ENCODE peak calls at places on chromosomes 5 and 9, in nine cellular contexts. L is GM20000; S is CD4-positive, alpha-beta T cell; O is GM10248; A is choroid plexus epithelial cell; E is heart right ventricle; P is tibial artery; Y is H1; W is fibroblast of the aortic adventitia. C is an unnamed sample.

GRCh38 chr9:33452828-33453271 is 5.5 kb upstream of the AQP3 start:
- DNase-seq in S (peak; percentile 32), O (peak; percentile 68), P (no peak), L (peak; percentile 71), Y (peak; percentile 88), E (no peak), A (peak; percentile 91), W (peak; percentile 79), C (peak; percentile 68)

GRCh38 chr5:163306421-163306820 is 131.0 kb upstream of the CCNG1 start:
- DNase-seq in W (peak; percentile 42), L (no peak), O (no peak), A (peak; percentile 12), Y (no peak), E (no peak), S (no peak), P (no peak), C (no peak)

GRCh38 chr5:133467325-133467700 is 145.0 kb downstream of the FSTL4 start:
- DNase-seq in E (no peak), A (no peak), W (no peak), O (no peak), Y (no peak), L (no peak), S (peak; percentile 11), P (no peak), C (no peak)

GRCh38 chr5:146560205-146560812 is 44.3 kb upstream of the GPR151 start:
- DNase-seq in E (no peak), O (no peak), A (peak; percentile 4), S (no peak), W (peak; percentile 25), L (no peak), Y (no peak), P (no peak), C (no peak)

GRCh38 chr5:64615895-64616294 is 74.4 kb upstream of the SHISAL2B start:
- DNase-seq in E (no peak), L (no peak), Y (no peak), S (no peak), W (no peak), O (no peak), P (no peak), A (no peak), C (no peak)

GRCh38 chr9:7237473-7238243 is 479.9 kb downstream of the KDM4C start:
- DNase-seq in L (no peak), Y (no peak), S (no peak), W (peak; percentile 69), P (no peak), E (no peak), A (peak; percentile 4), O (no peak), C (no peak)

GRCh38 chr9:112719292-112719691 is 1.4 kb upstream of the INIP start:
- DNase-seq in A (peak; percentile 48), E (no peak), Y (no peak), S (no peak), O (peak; percentile 38), W (peak; percentile 76), L (peak; percentile 28), P (no peak), C (no peak)

GRCh38 chr5:151900876-151901275 is 23.8 kb downstream of the GLRA1 start:
- DNase-seq in O (no peak), W (no peak), P (no peak), L (no peak), S (no peak), E (no peak), Y (no peak), A (no peak), C (no peak)

GRCh38 chr9:99962685-99963261 is 56.3 kb downstream of the STX17 start:
- DNase-seq in P (no peak), O (no peak), Y (no peak), W (no peak), L (no peak), E (no peak), A (peak; percentile 12), S (no peak), C (no peak)

GRCh38 chr9:101582593-101582992 is 12.2 kb downstream of the PPP3R2 start:
- DNase-seq in O (no peak), L (no peak), A (peak; percentile 64), P (no peak), E (no peak), W (peak; percentile 17), Y (no peak), S (no peak), C (no peak)

GRCh38 chr9:93132287-93132927 is 1.6 kb downstream of the NINJ1 start:
- DNase-seq in O (no peak), A (peak; percentile 51), Y (no peak), S (no peak), W (peak; percentile 68), E (peak; percentile 74), P (peak; percentile 77), L (no peak), C (no peak)

GRCh38 chr5:67010684-67011409 is 185.8 kb downstream of the CD180 start:
- DNase-seq in L (no peak), W (peak; percentile 62), A (no peak), Y (no peak), O (no peak), E (no peak), P (no peak), S (no peak), C (no peak)

GRCh38 chr9:74942801-74943200 is 9.9 kb downstream of the C9orf40 start:
- DNase-seq in E (no peak), S (no peak), W (no peak), Y (no peak), P (no peak), A (peak; percentile 43), O (no peak), L (no peak), C (no peak)

GRCh38 chr9:19161257-19162025 is 34.1 kb upstream of the PLIN2 start:
- DNase-seq in S (peak; percentile 16), P (peak; percentile 76), A (peak; percentile 99), O (peak; percentile 35), L (peak; percentile 51), Y (no peak), W (peak; percentile 95), E (no peak), C (no peak)

GRCh38 chr9:12712532-12712931 is 19.3 kb downstream of the TYRP1 start:
- DNase-seq in O (no peak), A (peak; percentile 26), P (no peak), L (no peak), W (no peak), Y (no peak), E (no peak), S (no peak), C (no peak)

GRCh38 chr5:102792705-102793104 is 37.6 kb downstream of the PAM start:
- DNase-seq in L (no peak), E (no peak), S (no peak), Y (no peak), W (no peak), O (no peak), A (peak; percentile 70), P (no peak), C (no peak)

GRCh38 chr5:159784993-159785392 is 131.3 kb upstream of the ADRA1B start:
- DNase-seq in E (no peak), W (no peak), P (no peak), S (no peak), Y (no peak), O (no peak), L (no peak), A (no peak), C (no peak)

GRCh38 chr5:159783731-159784247 is 132.5 kb upstream of the ADRA1B start:
- DNase-seq in W (no peak), A (peak; percentile 52), P (no peak), L (no peak), O (no peak), E (no peak), Y (no peak), S (no peak), C (no peak)

GRCh38 chr5:159786901-159787691 is 129.2 kb upstream of the ADRA1B start:
- DNase-seq in P (peak; percentile 88), Y (no peak), S (no peak), A (peak; percentile 74), E (peak; percentile 49), O (no peak), L (no peak), W (peak; percentile 88), C (no peak)

GRCh38 chr5:159786201-159786600 is 130.1 kb upstream of the ADRA1B start:
- DNase-seq in A (no peak), O (no peak), E (no peak), Y (no peak), W (no peak), P (no peak), S (no peak), L (no peak), C (no peak)

GRCh38 chr5:159785639-159786038 is 130.6 kb upstream of the ADRA1B start:
- DNase-seq in Y (no peak), E (no peak), A (peak; percentile 14), W (peak; percentile 33), S (no peak), O (no peak), L (no peak), P (no peak), C (no peak)
- TF ChIP-seq CTCF in Y (no peak), E (no peak), A (no peak), W (no peak), S (no peak), O (no peak), L (no peak), P (no peak), C (no peak)

GRCh38 chr5:79686799-79687198 is 2.8 kb upstream of the CMYA5 start:
- DNase-seq in W (no peak), A (no peak), O (no peak), S (no peak), E (no peak), L (no peak), P (no peak), Y (no peak), C (no peak)
- TF ChIP-seq CTCF in W (no peak), A (no peak), O (no peak), S (no peak), E (no peak), L (no peak), P (no peak), Y (no peak), C (no peak)

GRCh38 chr5:28346696-28347095 is 1308.3 kb upstream of the CDH9 start:
- DNase-seq in L (no peak), E (no peak), O (no peak), Y (no peak), A (no peak), W (no peak), P (no peak), S (no peak), C (no peak)

DNA sequence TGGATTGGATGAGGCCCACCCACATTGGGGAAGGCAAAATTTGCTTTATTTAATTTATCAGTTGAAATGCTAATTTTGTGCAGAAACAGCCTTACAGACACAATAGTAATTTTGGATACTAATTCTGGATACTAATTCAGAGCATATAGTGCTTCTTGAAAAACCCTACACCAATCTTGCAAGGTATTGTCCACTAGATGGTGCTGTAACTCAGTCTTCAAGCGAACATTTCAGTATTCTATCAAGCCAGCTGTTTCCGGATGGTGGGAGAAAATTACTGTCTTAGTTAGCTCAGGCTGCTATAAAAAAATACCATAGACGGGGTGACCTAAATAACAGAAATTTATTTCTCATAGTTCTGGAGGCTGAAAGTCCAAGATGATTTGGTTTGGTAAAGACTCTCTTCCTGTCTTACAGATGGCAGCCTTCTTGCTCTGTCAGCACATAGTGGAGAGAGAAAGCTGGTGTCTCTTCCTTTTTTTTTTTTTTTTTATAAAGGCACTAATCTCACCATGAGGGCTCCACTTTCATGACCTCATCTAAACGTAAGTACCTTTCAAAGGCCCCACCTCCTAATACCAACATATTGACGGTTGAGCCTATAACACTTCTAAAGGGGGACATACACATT is 1306.5 kb upstream of the CDH9 start:
- DNase-seq in E (no peak), S (no peak), O (no peak), L (peak; percentile 9), P (no peak), A (peak; percentile 86), W (peak; percentile 10), Y (no peak), C (no peak)
- TF ChIP-seq CTCF in E (peak; percentile 36), S (no peak), O (peak; percentile 46), L (no peak), P (peak; percentile 15), A (peak; percentile 70), W (no peak), Y (no peak), C (peak; percentile 34)

GRCh38 chr9:134742822-134743221 is 101.2 kb downstream of the COL5A1 start:
- DNase-seq in Y (peak; percentile 59), S (no peak), L (no peak), P (no peak), W (no peak), O (no peak), E (no peak), A (no peak), C (no peak)
- TF ChIP-seq CTCF in Y (no peak), S (no peak), L (no peak), P (no peak), W (no peak), O (no peak), E (no peak), A (peak; percentile 30), C (no peak)